ENCODE peak calls at places on chromosomes 1 and 21, in eight cellular contexts. One of them, this sample, is unnamed. For H3K4me1, the result is how much of the 10 kb centered on the place peaks cover.

GRCh38 chr1:24609949-24610517 is 33.1 kb upstream of the SRRM1 start:
- DNase-seq in cardiac muscle cell: no peak
- DNase-seq in left ventricle myocardium inferior: no peak
- DNase-seq in fibroblast of lung: no peak
- DNase-seq in lung: no peak
- DNase-seq in breast epithelium: no peak
- DNase-seq in tibial artery: no peak
- DNase-seq in Peyer's patch: no peak
- DNase-seq in this sample: no peak

GRCh38 chr1:215076312-215076711 is 6.2 kb upstream of the KCNK2 start:
- DNase-seq in cardiac muscle cell: peak
- DNase-seq in left ventricle myocardium inferior: no peak
- DNase-seq in fibroblast of lung: peak
- DNase-seq in lung: no peak
- DNase-seq in breast epithelium: no peak
- DNase-seq in tibial artery: no peak
- DNase-seq in Peyer's patch: no peak
- DNase-seq in this sample: no peak

GRCh38 chr21:22421416-22422190 is 1423.4 kb downstream of the NCAM2 start:
- DNase-seq in cardiac muscle cell: no peak
- DNase-seq in left ventricle myocardium inferior: no peak
- DNase-seq in fibroblast of lung: no peak
- DNase-seq in lung: no peak
- DNase-seq in breast epithelium: no peak
- DNase-seq in tibial artery: no peak
- DNase-seq in Peyer's patch: no peak
- DNase-seq in this sample: no peak

GRCh38 chr1:25204797-25205441 is 27.4 kb downstream of the SYF2 start:
- DNase-seq in cardiac muscle cell: peak
- DNase-seq in left ventricle myocardium inferior: no peak
- DNase-seq in fibroblast of lung: peak
- DNase-seq in lung: no peak
- DNase-seq in breast epithelium: no peak
- DNase-seq in tibial artery: no peak
- DNase-seq in Peyer's patch: no peak
- DNase-seq in this sample: no peak

GRCh38 chr1:201020040-201020591 is 3.4 kb downstream of the KIF21B start:
- DNase-seq in cardiac muscle cell: no peak
- DNase-seq in left ventricle myocardium inferior: no peak
- DNase-seq in fibroblast of lung: no peak
- DNase-seq in lung: no peak
- DNase-seq in breast epithelium: no peak
- DNase-seq in tibial artery: no peak
- DNase-seq in Peyer's patch: peak
- DNase-seq in this sample: peak

GRCh38 chr1:12294076-12294475 is 64.2 kb downstream of the VPS13D start:
- DNase-seq in cardiac muscle cell: peak
- DNase-seq in left ventricle myocardium inferior: no peak
- DNase-seq in fibroblast of lung: peak
- DNase-seq in lung: no peak
- DNase-seq in breast epithelium: no peak
- DNase-seq in tibial artery: no peak
- DNase-seq in Peyer's patch: no peak
- DNase-seq in this sample: no peak

GRCh38 chr21:31326478-31327247 is 17.4 kb downstream of the TIAM1 start:
- DNase-seq in cardiac muscle cell: peak
- DNase-seq in left ventricle myocardium inferior: no peak
- DNase-seq in fibroblast of lung: peak
- DNase-seq in lung: no peak
- DNase-seq in breast epithelium: no peak
- DNase-seq in tibial artery: no peak
- DNase-seq in Peyer's patch: peak
- DNase-seq in this sample: no peak

GRCh38 chr1:71804140-71804539 is 478.2 kb downstream of the NEGR1 start:
- DNase-seq in cardiac muscle cell: no peak
- DNase-seq in left ventricle myocardium inferior: no peak
- DNase-seq in fibroblast of lung: no peak
- DNase-seq in lung: no peak
- DNase-seq in breast epithelium: no peak
- DNase-seq in tibial artery: no peak
- DNase-seq in Peyer's patch: no peak
- DNase-seq in this sample: no peak

GRCh38 chr1:181101581-181102226 is 13.2 kb downstream of the IER5 start:
- DNase-seq in cardiac muscle cell: peak
- DNase-seq in left ventricle myocardium inferior: no peak
- DNase-seq in fibroblast of lung: peak
- DNase-seq in lung: no peak
- DNase-seq in breast epithelium: no peak
- DNase-seq in tibial artery: peak
- DNase-seq in Peyer's patch: no peak
- DNase-seq in this sample: no peak

GRCh38 chr1:229221106-229222019 is 49.5 kb upstream of the RAB4A start:
- DNase-seq in cardiac muscle cell: peak
- DNase-seq in left ventricle myocardium inferior: no peak
- DNase-seq in fibroblast of lung: no peak
- DNase-seq in lung: peak
- DNase-seq in breast epithelium: peak
- DNase-seq in tibial artery: no peak
- DNase-seq in Peyer's patch: no peak
- DNase-seq in this sample: peak

GRCh38 chr1:97277891-97278662 is 556.5 kb downstream of the PTBP2 start:
- DNase-seq in cardiac muscle cell: peak
- DNase-seq in left ventricle myocardium inferior: no peak
- DNase-seq in fibroblast of lung: peak
- DNase-seq in lung: no peak
- DNase-seq in breast epithelium: no peak
- DNase-seq in tibial artery: no peak
- DNase-seq in Peyer's patch: no peak
- DNase-seq in this sample: no peak

GRCh38 chr1:182962554-182963115 is 9.7 kb upstream of the SHCBP1L start:
- DNase-seq in cardiac muscle cell: peak
- DNase-seq in left ventricle myocardium inferior: peak
- DNase-seq in fibroblast of lung: peak
- DNase-seq in lung: peak
- DNase-seq in breast epithelium: peak
- DNase-seq in tibial artery: peak
- DNase-seq in Peyer's patch: peak
- DNase-seq in this sample: peak

GRCh38 chr1:91092503-91092902 is 70.7 kb upstream of the ZNF644 start:
- DNase-seq in cardiac muscle cell: no peak
- DNase-seq in left ventricle myocardium inferior: no peak
- DNase-seq in fibroblast of lung: peak
- DNase-seq in lung: no peak
- DNase-seq in breast epithelium: no peak
- DNase-seq in tibial artery: no peak
- DNase-seq in Peyer's patch: no peak
- DNase-seq in this sample: no peak

GRCh38 chr1:9720785-9721605 is 69.5 kb downstream of the PIK3CD start:
- DNase-seq in cardiac muscle cell: no peak
- DNase-seq in left ventricle myocardium inferior: no peak
- DNase-seq in fibroblast of lung: no peak
- DNase-seq in lung: no peak
- DNase-seq in breast epithelium: no peak
- DNase-seq in tibial artery: no peak
- DNase-seq in Peyer's patch: no peak
- DNase-seq in this sample: peak

GRCh38 chr1:9722378-9722749 is 70.8 kb downstream of the PIK3CD start:
- DNase-seq in cardiac muscle cell: no peak
- DNase-seq in left ventricle myocardium inferior: no peak
- DNase-seq in fibroblast of lung: no peak
- DNase-seq in lung: no peak
- DNase-seq in breast epithelium: no peak
- DNase-seq in tibial artery: no peak
- DNase-seq in Peyer's patch: no peak
- DNase-seq in this sample: no peak

GRCh38 chr1:9723068-9723805 is 71.7 kb downstream of the PIK3CD start:
- DNase-seq in cardiac muscle cell: no peak
- DNase-seq in left ventricle myocardium inferior: no peak
- DNase-seq in fibroblast of lung: no peak
- DNase-seq in lung: no peak
- DNase-seq in breast epithelium: no peak
- DNase-seq in tibial artery: no peak
- DNase-seq in Peyer's patch: no peak
- DNase-seq in this sample: no peak

GRCh38 chr1:9719978-9720722 is 68.6 kb downstream of the PIK3CD start:
- DNase-seq in cardiac muscle cell: no peak
- DNase-seq in left ventricle myocardium inferior: no peak
- DNase-seq in fibroblast of lung: no peak
- DNase-seq in lung: no peak
- DNase-seq in breast epithelium: no peak
- DNase-seq in tibial artery: no peak
- DNase-seq in Peyer's patch: no peak
- DNase-seq in this sample: peak

GRCh38 chr1:9721606-9722377 is 70.3 kb downstream of the PIK3CD start:
- DNase-seq in cardiac muscle cell: peak
- DNase-seq in left ventricle myocardium inferior: no peak
- DNase-seq in fibroblast of lung: no peak
- DNase-seq in lung: no peak
- DNase-seq in breast epithelium: no peak
- DNase-seq in tibial artery: no peak
- DNase-seq in Peyer's patch: peak
- DNase-seq in this sample: peak
- TF ChIP-seq CTCF in cardiac muscle cell: peak
- TF ChIP-seq CTCF in left ventricle myocardium inferior: peak
- TF ChIP-seq CTCF in fibroblast of lung: peak
- TF ChIP-seq CTCF in lung: peak
- TF ChIP-seq CTCF in breast epithelium: peak
- TF ChIP-seq CTCF in tibial artery: peak
- TF ChIP-seq CTCF in Peyer's patch: peak
- TF ChIP-seq CTCF in this sample: no peak

DNA sequence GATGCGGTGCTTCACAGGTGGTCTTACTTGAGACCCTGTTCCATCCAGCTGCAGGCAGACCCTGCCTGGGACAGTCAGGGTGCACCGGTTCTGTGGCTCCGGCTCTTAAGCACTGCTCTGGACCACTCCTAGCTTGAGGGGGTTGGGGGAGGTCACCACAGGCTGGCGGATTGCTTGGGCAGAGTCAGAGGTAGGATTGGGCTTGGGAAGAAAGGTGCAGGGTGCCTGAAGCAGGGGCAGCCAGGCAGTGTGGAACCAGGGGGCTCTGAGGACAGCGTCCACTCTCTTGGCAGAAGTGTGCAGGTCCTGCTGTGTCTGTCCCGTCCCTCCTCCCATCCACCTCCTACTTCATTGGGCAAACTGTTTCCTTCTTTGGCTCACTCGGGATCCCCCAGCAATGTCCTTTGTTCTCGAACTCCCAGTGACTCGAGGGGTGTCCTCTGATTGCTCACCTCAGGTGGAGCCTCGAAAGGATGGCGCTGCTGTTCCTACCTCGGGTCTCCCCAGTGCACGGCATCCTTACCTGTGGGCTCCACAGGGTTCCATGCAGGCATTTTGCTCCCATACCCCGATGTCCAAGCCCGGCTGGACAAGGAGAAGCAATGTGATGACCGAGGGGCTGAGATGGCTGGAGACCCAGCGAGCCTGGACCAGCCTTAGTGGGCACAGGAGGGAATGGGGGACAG is 1.8 kb downstream of the PDXK start:
- DNase-seq in cardiac muscle cell: no peak
- DNase-seq in left ventricle myocardium inferior: no peak
- DNase-seq in fibroblast of lung: no peak
- DNase-seq in lung: no peak
- DNase-seq in breast epithelium: no peak
- DNase-seq in tibial artery: no peak
- DNase-seq in Peyer's patch: no peak
- DNase-seq in this sample: no peak
- H3K4me1 ChIP-seq in cardiac muscle cell: under half
- H3K4me1 ChIP-seq in left ventricle myocardium inferior: half or more
- H3K4me1 ChIP-seq in fibroblast of lung: under half
- H3K4me1 ChIP-seq in lung: under half
- H3K4me1 ChIP-seq in breast epithelium: under half
- H3K4me1 ChIP-seq in tibial artery: under half
- H3K4me1 ChIP-seq in Peyer's patch: under half
- H3K4me1 ChIP-seq in this sample: under half

GRCh38 chr21:36860736-36861594 is 105.5 kb downstream of the HLCS start:
- DNase-seq in cardiac muscle cell: peak
- DNase-seq in left ventricle myocardium inferior: no peak
- DNase-seq in fibroblast of lung: peak
- DNase-seq in lung: peak
- DNase-seq in breast epithelium: no peak
- DNase-seq in tibial artery: no peak
- DNase-seq in Peyer's patch: no peak
- DNase-seq in this sample: no peak

GRCh38 chr21:36858320-36858957 is 108.0 kb downstream of the HLCS start:
- DNase-seq in cardiac muscle cell: no peak
- DNase-seq in left ventricle myocardium inferior: no peak
- DNase-seq in fibroblast of lung: no peak
- DNase-seq in lung: peak
- DNase-seq in breast epithelium: no peak
- DNase-seq in tibial artery: no peak
- DNase-seq in Peyer's patch: no peak
- DNase-seq in this sample: no peak

GRCh38 chr21:36861924-36862323 is 104.5 kb downstream of the HLCS start:
- DNase-seq in cardiac muscle cell: no peak
- DNase-seq in left ventricle myocardium inferior: no peak
- DNase-seq in fibroblast of lung: peak
- DNase-seq in lung: no peak
- DNase-seq in breast epithelium: no peak
- DNase-seq in tibial artery: no peak
- DNase-seq in Peyer's patch: no peak
- DNase-seq in this sample: no peak

GRCh38 chr21:36861595-36861883 is 104.9 kb downstream of the HLCS start:
- DNase-seq in cardiac muscle cell: no peak
- DNase-seq in left ventricle myocardium inferior: no peak
- DNase-seq in fibroblast of lung: no peak
- DNase-seq in lung: no peak
- DNase-seq in breast epithelium: no peak
- DNase-seq in tibial artery: no peak
- DNase-seq in Peyer's patch: no peak
- DNase-seq in this sample: no peak

GRCh38 chr21:36859744-36860501 is 106.5 kb downstream of the HLCS start:
- DNase-seq in cardiac muscle cell: peak
- DNase-seq in left ventricle myocardium inferior: peak
- DNase-seq in fibroblast of lung: peak
- DNase-seq in lung: peak
- DNase-seq in breast epithelium: no peak
- DNase-seq in tibial artery: peak
- DNase-seq in Peyer's patch: peak
- DNase-seq in this sample: peak
- H3K27ac ChIP-seq in cardiac muscle cell: no peak
- H3K27ac ChIP-seq in left ventricle myocardium inferior: peak
- H3K27ac ChIP-seq in fibroblast of lung: no peak
- H3K27ac ChIP-seq in lung: no peak
- H3K27ac ChIP-seq in breast epithelium: no peak
- H3K27ac ChIP-seq in tibial artery: no peak
- H3K27ac ChIP-seq in Peyer's patch: no peak
- H3K27ac ChIP-seq in this sample: no peak

GRCh38 chr1:169161512-169162194 is 55.2 kb downstream of the ATP1B1 start:
- DNase-seq in cardiac muscle cell: peak
- DNase-seq in left ventricle myocardium inferior: no peak
- DNase-seq in fibroblast of lung: peak
- DNase-seq in lung: no peak
- DNase-seq in breast epithelium: no peak
- DNase-seq in tibial artery: no peak
- DNase-seq in Peyer's patch: no peak
- DNase-seq in this sample: no peak
- TF ChIP-seq CTCF in cardiac muscle cell: no peak
- TF ChIP-seq CTCF in left ventricle myocardium inferior: no peak
- TF ChIP-seq CTCF in fibroblast of lung: no peak
- TF ChIP-seq CTCF in lung: no peak
- TF ChIP-seq CTCF in breast epithelium: no peak
- TF ChIP-seq CTCF in tibial artery: no peak
- TF ChIP-seq CTCF in Peyer's patch: no peak
- TF ChIP-seq CTCF in this sample: no peak

GRCh38 chr1:209877109-209877764 is 49.5 kb downstream of the UTP25 start:
- DNase-seq in cardiac muscle cell: no peak
- DNase-seq in left ventricle myocardium inferior: no peak
- DNase-seq in fibroblast of lung: no peak
- DNase-seq in lung: no peak
- DNase-seq in breast epithelium: no peak
- DNase-seq in tibial artery: no peak
- DNase-seq in Peyer's patch: no peak
- DNase-seq in this sample: no peak
- H3K4me1 ChIP-seq in cardiac muscle cell: under half
- H3K4me1 ChIP-seq in left ventricle myocardium inferior: under half
- H3K4me1 ChIP-seq in fibroblast of lung: under half
- H3K4me1 ChIP-seq in lung: under half
- H3K4me1 ChIP-seq in breast epithelium: under half
- H3K4me1 ChIP-seq in tibial artery: under half
- H3K4me1 ChIP-seq in Peyer's patch: under half
- H3K4me1 ChIP-seq in this sample: under half

This sample was measured in kidney.